ENCODE peak calls at places on chromosomes 13 and 19, in five cellular contexts. J is fibroblast of lung, R is neural progenitor cell, Y is keratinocyte, X is astrocyte. K is an unnamed sample.

GRCh38 chr13:66657165-66657895 is 572.8 kb downstream of the PCDH9 start:
- DNase-seq in J (peak), R (peak), Y (peak), X (peak), K (peak)

GRCh38 chr13:43880930-43881329 is 1.2 kb downstream of the LACC1 start:
- DNase-seq in J (peak), R (no peak), Y (no peak), X (no peak), K (no peak)

GRCh38 chr19:3986260-3987041 is 1.2 kb upstream of the EEF2 start:
- DNase-seq in J (peak), R (peak), Y (peak), X (peak), K (peak)

GRCh38 chr13:37139356-37139755 is 33.9 kb upstream of the CSNK1A1L start:
- DNase-seq in J (no peak), R (no peak), Y (no peak), X (no peak), K (no peak)

GRCh38 chr19:4889034-4889825 is 13.5 kb downstream of the ARRDC5 start:
- DNase-seq in J (no peak), R (no peak), Y (peak), X (peak), K (no peak)

GRCh38 chr19:6273701-6274601 is 5.8 kb downstream of the MLLT1 start:
- DNase-seq in J (peak), R (no peak), Y (no peak), X (peak), K (peak)

GRCh38 chr13:94764576-94765321 is 52.4 kb upstream of the SOX21 start:
- DNase-seq in J (no peak), R (peak), Y (no peak), X (peak), K (no peak)

GRCh38 chr19:29029271-29029670 is 183.7 kb downstream of the UQCRFS1 start:
- DNase-seq in J (no peak), R (no peak), Y (no peak), X (no peak), K (no peak)

GRCh38 chr13:28984326-28984725 is 164.2 kb downstream of the MTUS2 start:
- DNase-seq in J (no peak), R (no peak), Y (no peak), X (no peak), K (no peak)

GRCh38 chr19:12939292-12939606 is 840 bp downstream of the CALR start:
- DNase-seq in J (peak), R (peak), Y (no peak), X (peak), K (peak)

GRCh38 chr19:6572217-6572616 is 18.7 kb downstream of the CD70 start:
- DNase-seq in J (no peak), R (no peak), Y (no peak), X (no peak), K (no peak)

GRCh38 chr13:97266734-97267417 is 44.7 kb downstream of the MBNL2 start:
- DNase-seq in J (no peak), R (peak), Y (no peak), X (peak), K (no peak)

GRCh38 chr19:5253403-5254110 is 87.1 kb downstream of the PTPRS start:
- DNase-seq in J (no peak), R (no peak), Y (no peak), X (peak), K (no peak)

GRCh38 chr19:13037161-13037560 is 41.9 kb downstream of the NFIX start:
- DNase-seq in J (peak), R (no peak), Y (no peak), X (peak), K (peak)

GRCh38 chr13:82292334-82292733 is 1589.9 kb downstream of the SLITRK1 start:
- DNase-seq in J (no peak), R (no peak), Y (no peak), X (no peak), K (no peak)

GRCh38 chr13:30030141-30030750 is 179.8 kb upstream of the UBL3 start:
- DNase-seq in J (no peak), R (no peak), Y (no peak), X (no peak), K (no peak)

GRCh38 chr13:112207124-112207523 is 140.2 kb downstream of the SOX1 start:
- DNase-seq in J (no peak), R (peak), Y (no peak), X (no peak), K (no peak)

GRCh38 chr19:41530761-41531301 is 45.1 kb upstream of the CEACAM21 start:
- DNase-seq in J (no peak), R (no peak), Y (no peak), X (no peak), K (peak)

GRCh38 chr19:11165486-11166030 is 10.0 kb upstream of the SPC24 start:
- DNase-seq in J (no peak), R (no peak), Y (no peak), X (no peak), K (no peak)

GRCh38 chr19:30557927-30558557 is 185.9 kb downstream of the ZNF536 start:
- DNase-seq in J (no peak), R (no peak), Y (no peak), X (no peak), K (no peak)

GRCh38 chr19:39398297-39398864 is 7.2 kb downstream of the MED29 start:
- DNase-seq in J (peak), R (no peak), Y (no peak), X (peak), K (peak)

GRCh38 chr13:30619731-30620130 is 2.0 kb downstream of the USPL1 start:
- DNase-seq in J (peak), R (no peak), Y (no peak), X (no peak), K (peak)

GRCh38 chr13:95644611-95645052 is at the start of gene DZIP1:
- DNase-seq in J (peak), R (peak), Y (no peak), X (peak), K (peak)

GRCh38 chr13:98198683-98199082 is 21.6 kb upstream of the RNF113B start:
- DNase-seq in J (no peak), R (no peak), Y (no peak), X (no peak), K (no peak)

GRCh38 chr13:39073983-39074382 is 35.7 kb downstream of the NHLRC3 start:
- DNase-seq in J (no peak), R (no peak), Y (no peak), X (no peak), K (no peak)

GRCh38 chr19:57888494-57889231 is at the start of gene ZNF814:
- DNase-seq in J (peak), R (peak), Y (peak), X (peak), K (peak)

GRCh38 chr13:75790198-75790970 is 154.3 kb downstream of the LMO7 start:
- DNase-seq in J (no peak), R (no peak), Y (no peak), X (no peak), K (no peak)

GRCh38 chr13:29204651-29205050 is 384.5 kb downstream of the MTUS2 start:
- DNase-seq in J (no peak), R (no peak), Y (no peak), X (no peak), K (no peak)

GRCh38 chr19:15584095-15584494 is 30.9 kb upstream of the CYP4F8 start:
- DNase-seq in J (no peak), R (no peak), Y (no peak), X (no peak), K (no peak)

GRCh38 chr19:15587663-15588062 is 27.4 kb upstream of the CYP4F8 start:
- DNase-seq in J (no peak), R (no peak), Y (no peak), X (no peak), K (no peak)

GRCh38 chr19:15589760-15590451 is 25.1 kb upstream of the CYP4F8 start:
- DNase-seq in J (no peak), R (no peak), Y (no peak), X (no peak), K (no peak)

GRCh38 chr19:15583346-15583745 is 31.7 kb upstream of the CYP4F8 start:
- DNase-seq in J (no peak), R (no peak), Y (no peak), X (no peak), K (no peak)

DNA sequence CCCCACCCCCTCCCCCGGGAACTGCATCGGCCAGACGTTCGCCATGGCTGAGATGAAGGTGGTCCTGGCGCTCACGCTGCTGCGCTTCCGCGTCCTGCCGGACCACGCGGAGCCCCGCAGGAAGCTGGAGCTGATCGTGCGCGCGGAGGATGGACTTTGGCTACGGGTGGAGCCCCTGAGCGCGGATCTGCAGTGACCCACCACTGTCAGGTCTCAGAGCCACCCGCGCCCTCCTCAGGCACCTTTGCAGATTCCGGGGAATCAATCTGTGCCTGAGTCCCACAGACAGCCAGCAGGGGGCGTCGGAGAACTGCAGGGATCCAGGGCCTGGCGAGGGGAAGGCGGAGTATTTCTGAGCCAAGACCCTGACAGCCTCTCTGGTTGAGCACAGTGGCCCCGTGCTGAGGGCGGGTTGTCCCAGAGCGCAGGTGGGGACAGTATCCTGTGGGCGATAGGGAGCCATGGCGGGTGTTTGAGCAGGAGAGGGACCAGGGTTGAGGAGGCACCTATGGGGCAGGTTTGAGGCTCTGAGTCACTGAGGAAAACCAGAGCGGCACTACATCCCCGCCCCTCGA is 30.4 kb upstream of the CYP4F8 start:
- DNase-seq in J (peak), R (peak), Y (peak), X (peak), K (no peak)
- H3K4me2 ChIP-seq in J (no peak), R (no peak), Y (peak), X (peak), K (no peak)

GRCh38 chr19:18306209-18306902 is 16.5 kb downstream of the LSM4 start:
- DNase-seq in J (no peak), R (no peak), Y (no peak), X (no peak), K (no peak)
- H3K27ac ChIP-seq in J (peak), R (peak), Y (no peak), X (no peak), K (no peak)

GRCh38 chr13:51478418-51479198 is 25.8 kb upstream of the INTS6 start:
- DNase-seq in J (no peak), R (no peak), Y (no peak), X (no peak), K (no peak)

GRCh38 chr13:51477653-51478324 is 25.0 kb upstream of the INTS6 start:
- DNase-seq in J (no peak), R (no peak), Y (no peak), X (no peak), K (no peak)

GRCh38 chr13:51477149-51477548 is 24.3 kb upstream of the INTS6 start:
- DNase-seq in J (no peak), R (no peak), Y (no peak), X (no peak), K (no peak)

GRCh38 chr13:51475727-51476521 is 23.1 kb upstream of the INTS6 start:
- DNase-seq in J (peak), R (no peak), Y (no peak), X (peak), K (no peak)

DNA sequence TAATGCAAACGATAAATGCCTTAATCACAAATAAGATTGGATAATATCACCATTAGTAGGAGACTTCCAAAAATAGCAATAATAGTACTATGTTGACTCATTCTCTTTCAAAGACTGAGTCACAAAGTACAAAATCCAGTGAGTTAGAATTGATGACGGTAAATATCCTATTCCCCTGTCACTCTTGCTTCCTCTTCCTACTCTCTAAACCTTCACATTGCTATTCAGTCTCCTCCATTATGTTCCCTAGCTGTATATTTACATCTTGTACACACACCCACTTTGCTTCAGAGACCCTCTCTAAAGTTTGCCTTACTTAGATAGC is 26.3 kb upstream of the INTS6 start:
- DNase-seq in J (peak), R (no peak), Y (no peak), X (peak), K (peak)
- H3K4me3 ChIP-seq in J (no peak), R (no peak), Y (no peak), X (no peak), K (no peak)

GRCh38 chr13:21033224-21033855 is 28.0 kb downstream of the LATS2 start:
- DNase-seq in J (peak), R (no peak), Y (no peak), X (peak), K (peak)
- H3K4me2 ChIP-seq in J (peak), R (no peak), Y (peak), X (peak), K (peak)

DNA sequence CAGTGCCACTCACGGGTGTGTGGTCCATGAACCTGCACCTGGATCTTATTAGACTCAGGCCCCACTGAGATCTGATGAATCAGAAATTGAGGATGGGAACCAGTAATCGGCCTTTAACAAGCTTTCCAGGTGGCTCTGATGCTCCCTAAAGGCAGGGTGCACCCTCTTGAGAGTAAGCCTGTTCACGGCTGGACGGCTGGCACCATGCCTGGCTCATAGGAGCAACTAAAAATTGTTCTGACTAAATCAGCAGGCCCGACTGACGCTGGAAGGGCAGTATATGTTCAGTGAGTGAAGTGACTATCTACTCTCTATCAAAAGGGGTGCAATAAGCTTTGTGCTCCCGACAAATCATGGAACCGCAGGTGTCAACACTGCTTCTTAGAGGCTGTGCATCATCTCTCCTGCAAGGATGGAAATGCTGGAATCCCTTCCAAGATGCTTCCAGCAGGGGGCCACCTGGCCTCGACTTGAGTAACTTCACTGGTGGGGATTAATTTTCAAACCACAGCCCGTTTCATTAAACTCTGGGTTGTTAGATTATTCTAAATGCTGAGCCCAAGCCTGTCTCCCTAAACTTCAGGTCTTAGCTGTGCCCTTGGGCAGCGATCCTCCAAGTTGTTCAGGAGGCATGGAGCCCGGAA is 28.4 kb downstream of the TMTC4 start:
- DNase-seq in J (peak), R (peak), Y (no peak), X (peak), K (peak)
- H3K27ac ChIP-seq in J (no peak), R (no peak), Y (no peak), X (no peak), K (no peak)

GRCh38 chr19:53982056-53982455 is 9.4 kb upstream of the CACNG6 start:
- DNase-seq in J (no peak), R (peak), Y (no peak), X (no peak), K (no peak)

GRCh38 chr19:53978975-53979801 is 12.2 kb upstream of the CACNG6 start:
- DNase-seq in J (no peak), R (no peak), Y (no peak), X (no peak), K (no peak)

GRCh38 chr19:53982611-53983010 is 8.8 kb upstream of the CACNG6 start:
- DNase-seq in J (peak), R (peak), Y (no peak), X (no peak), K (no peak)

GRCh38 chr19:53981408-53981998 is 9.9 kb upstream of the CACNG6 start:
- DNase-seq in J (no peak), R (no peak), Y (no peak), X (no peak), K (no peak)

DNA sequence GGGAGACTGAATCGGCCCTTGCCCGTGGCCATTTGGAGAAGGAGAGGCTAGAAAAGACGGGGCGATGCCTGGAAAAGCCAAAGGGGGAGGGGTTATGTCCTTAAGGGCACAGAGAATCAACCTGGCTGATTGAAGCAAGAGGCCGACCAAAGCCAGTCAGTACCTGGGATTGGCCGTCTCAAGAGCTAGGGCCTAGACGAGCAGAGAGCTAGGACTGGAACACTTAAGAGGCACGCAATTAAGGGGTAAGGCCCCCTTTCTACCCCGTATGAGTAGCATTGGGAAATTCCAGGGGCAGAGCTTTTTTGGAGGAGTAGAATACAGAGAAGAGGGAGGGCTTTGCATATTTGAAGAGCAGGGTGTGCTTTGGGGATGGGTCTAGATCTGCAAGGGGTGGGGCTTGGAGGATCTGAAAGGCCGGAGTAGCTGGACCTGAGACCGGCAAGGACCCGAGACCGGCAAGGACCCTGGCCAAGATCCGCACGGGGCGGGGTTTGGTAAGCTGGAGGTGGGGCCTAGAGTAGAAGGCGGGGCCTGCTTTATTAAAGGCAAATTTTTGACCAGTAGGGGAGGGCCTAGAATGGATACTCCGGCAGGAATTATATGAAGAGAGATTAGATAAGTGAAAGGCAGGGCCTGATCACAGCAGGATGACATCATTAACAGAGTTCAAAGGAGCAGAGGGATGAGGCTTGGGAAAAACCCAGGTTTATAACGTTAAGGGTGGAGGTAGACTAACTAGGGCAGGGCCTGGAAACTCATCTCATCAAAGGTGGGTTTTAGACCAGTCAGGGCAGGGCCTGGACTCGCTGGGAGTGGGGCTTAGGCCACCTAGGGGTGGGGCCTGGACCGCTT is 10.7 kb upstream of the CACNG6 start:
- DNase-seq in J (peak), R (peak), Y (no peak), X (peak), K (peak)
- H3K4me3 ChIP-seq in J (no peak), R (peak), Y (peak), X (peak), K (no peak)

GRCh38 chr13:23847545-23847944 is 41.7 kb downstream of the MIPEP start:
- DNase-seq in J (no peak), R (no peak), Y (no peak), X (no peak), K (no peak)
- H3K4me2 ChIP-seq in J (no peak), R (no peak), Y (no peak), X (no peak), K (no peak)

K was measured in mesenchymal stem cell.